ENCODE peak calls at places on chromosomes 12 and 14, in seven cellular contexts. One of them, this sample, is unnamed.

GRCh38 chr14:67766035-67766680 is 50.2 kb downstream of the ZFYVE26 start:
- DNase-seq in HT1080: no peak
- DNase-seq in Calu3: no peak
- DNase-seq in glutamatergic neuron: no peak
- DNase-seq in fibroblast of lung: no peak
- DNase-seq in tibial artery: peak
- DNase-seq in NCI-H82: no peak
- DNase-seq in this sample: peak

GRCh38 chr12:64990991-64991570 is 130.0 kb downstream of the WIF1 start:
- DNase-seq in HT1080: peak
- DNase-seq in Calu3: no peak
- DNase-seq in glutamatergic neuron: no peak
- DNase-seq in fibroblast of lung: no peak
- DNase-seq in tibial artery: no peak
- DNase-seq in NCI-H82: no peak
- DNase-seq in this sample: no peak

GRCh38 chr12:34346372-34347034 is 324.2 kb downstream of the ALG10 start:
- DNase-seq in HT1080: no peak
- DNase-seq in Calu3: no peak
- DNase-seq in glutamatergic neuron: no peak
- DNase-seq in fibroblast of lung: no peak
- DNase-seq in tibial artery: no peak
- DNase-seq in NCI-H82: no peak
- DNase-seq in this sample: no peak

GRCh38 chr12:58583541-58583940 is 336.8 kb downstream of the LRIG3 start:
- DNase-seq in HT1080: peak
- DNase-seq in Calu3: no peak
- DNase-seq in glutamatergic neuron: no peak
- DNase-seq in fibroblast of lung: peak
- DNase-seq in tibial artery: peak
- DNase-seq in NCI-H82: peak
- DNase-seq in this sample: no peak

GRCh38 chr12:104569348-104570173 is 112.8 kb downstream of the CHST11 start:
- DNase-seq in HT1080: no peak
- DNase-seq in Calu3: no peak
- DNase-seq in glutamatergic neuron: no peak
- DNase-seq in fibroblast of lung: no peak
- DNase-seq in tibial artery: peak
- DNase-seq in NCI-H82: no peak
- DNase-seq in this sample: peak

GRCh38 chr14:93318927-93319326 is 13.9 kb downstream of the BTBD7 start:
- DNase-seq in HT1080: peak
- DNase-seq in Calu3: no peak
- DNase-seq in glutamatergic neuron: no peak
- DNase-seq in fibroblast of lung: no peak
- DNase-seq in tibial artery: no peak
- DNase-seq in NCI-H82: no peak
- DNase-seq in this sample: no peak

GRCh38 chr12:47068539-47068938 is 10.9 kb upstream of the PCED1B start:
- DNase-seq in HT1080: peak
- DNase-seq in Calu3: no peak
- DNase-seq in glutamatergic neuron: peak
- DNase-seq in fibroblast of lung: no peak
- DNase-seq in tibial artery: no peak
- DNase-seq in NCI-H82: no peak
- DNase-seq in this sample: no peak

GRCh38 chr14:98133806-98134205 is 1138.2 kb downstream of the BCL11B start:
- DNase-seq in HT1080: no peak
- DNase-seq in Calu3: no peak
- DNase-seq in glutamatergic neuron: no peak
- DNase-seq in fibroblast of lung: no peak
- DNase-seq in tibial artery: no peak
- DNase-seq in NCI-H82: no peak
- DNase-seq in this sample: no peak

GRCh38 chr12:46657416-46658411 is 168.1 kb downstream of the SLC38A4 start:
- DNase-seq in HT1080: no peak
- DNase-seq in Calu3: no peak
- DNase-seq in glutamatergic neuron: no peak
- DNase-seq in fibroblast of lung: peak
- DNase-seq in tibial artery: no peak
- DNase-seq in NCI-H82: no peak
- DNase-seq in this sample: no peak

GRCh38 chr12:94586589-94587259 is 63.6 kb downstream of the TMCC3 start:
- DNase-seq in HT1080: no peak
- DNase-seq in Calu3: no peak
- DNase-seq in glutamatergic neuron: no peak
- DNase-seq in fibroblast of lung: peak
- DNase-seq in tibial artery: no peak
- DNase-seq in NCI-H82: no peak
- DNase-seq in this sample: no peak

GRCh38 chr12:52295663-52296062 is 4.3 kb upstream of the KRT81 start:
- DNase-seq in HT1080: peak
- DNase-seq in Calu3: no peak
- DNase-seq in glutamatergic neuron: no peak
- DNase-seq in fibroblast of lung: no peak
- DNase-seq in tibial artery: no peak
- DNase-seq in NCI-H82: no peak
- DNase-seq in this sample: peak

GRCh38 chr12:131723532-131723931 is 12.6 kb downstream of the SFSWAP start:
- DNase-seq in HT1080: no peak
- DNase-seq in Calu3: no peak
- DNase-seq in glutamatergic neuron: no peak
- DNase-seq in fibroblast of lung: no peak
- DNase-seq in tibial artery: no peak
- DNase-seq in NCI-H82: no peak
- DNase-seq in this sample: no peak

GRCh38 chr12:108729612-108730336 is 1.5 kb downstream of the CORO1C start:
- DNase-seq in HT1080: peak
- DNase-seq in Calu3: no peak
- DNase-seq in glutamatergic neuron: no peak
- DNase-seq in fibroblast of lung: peak
- DNase-seq in tibial artery: no peak
- DNase-seq in NCI-H82: peak
- DNase-seq in this sample: no peak

This sample was measured in CD14-positive monocyte.